ENCODE peak calls at places on chromosomes 16 and 17, in ten cellular contexts. O is CD4-positive, alpha-beta T cell; S is natural killer cell; C is fibroblast of lung; N is mesothelial cell of epicardium; W is transverse colon; F is PC-3; U is heart left ventricle; A is lung; T is BJ. V is an unnamed sample.

GRCh38 chr17:18056214-18056613 is 17.0 kb downstream of the GID4 start:
- DNase-seq in O (no peak), S (no peak), C (no peak), N (no peak), W (no peak), F (no peak), U (no peak), A (no peak), T (no peak), V (no peak)

GRCh38 chr17:82289822-82290541 is 16.5 kb upstream of the CSNK1D start:
- DNase-seq in O (no peak), S (no peak), C (no peak), N (no peak), W (no peak), F (no peak), U (no peak), A (no peak), T (no peak), V (no peak)

GRCh38 chr17:76147211-76148014 is 6.4 kb upstream of the FOXJ1 start:
- DNase-seq in O (no peak), S (no peak), C (peak), N (no peak), W (no peak), F (peak), U (no peak), A (no peak), T (no peak), V (no peak)

GRCh38 chr16:6856578-6856977 is 476.1 kb upstream of the RBFOX1 start:
- DNase-seq in O (no peak), S (no peak), C (no peak), N (no peak), W (no peak), F (no peak), U (no peak), A (no peak), T (no peak), V (no peak)

GRCh38 chr16:14456793-14457481 is 173.1 kb downstream of the PARN start:
- DNase-seq in O (no peak), S (no peak), C (no peak), N (no peak), W (no peak), F (no peak), U (no peak), A (no peak), T (no peak), V (no peak)

GRCh38 chr17:67477687-67478086 is 100.6 kb downstream of the PITPNC1 start:
- DNase-seq in O (peak), S (peak), C (peak), N (no peak), W (no peak), F (peak), U (no peak), A (no peak), T (peak), V (no peak)

GRCh38 chr17:7885357-7886226 is 3.0 kb upstream of the CHD3 start:
- DNase-seq in O (peak), S (peak), C (peak), N (no peak), W (peak), F (peak), U (peak), A (peak), T (no peak), V (peak)

GRCh38 chr17:44997733-44998520 is 29.8 kb upstream of the C1QL1 start:
- DNase-seq in O (no peak), S (no peak), C (peak), N (no peak), W (no peak), F (no peak), U (peak), A (no peak), T (no peak), V (no peak)

GRCh38 chr16:65624696-65625095 is 502.8 kb upstream of the CDH11 start:
- DNase-seq in O (no peak), S (no peak), C (peak), N (no peak), W (no peak), F (no peak), U (no peak), A (no peak), T (no peak), V (no peak)

GRCh38 chr17:4919511-4920047 is 12.5 kb upstream of the GP1BA start:
- DNase-seq in O (no peak), S (no peak), C (no peak), N (no peak), W (no peak), F (no peak), U (no peak), A (no peak), T (no peak), V (no peak)

GRCh38 chr17:44219126-44219635 is 294 bp downstream of the UBTF start:
- DNase-seq in O (peak), S (peak), C (peak), N (peak), W (peak), F (peak), U (peak), A (peak), T (no peak), V (peak)

GRCh38 chr16:27439273-27440018 is 37.5 kb downstream of the IL21R start:
- DNase-seq in O (no peak), S (no peak), C (no peak), N (no peak), W (no peak), F (no peak), U (no peak), A (no peak), T (no peak), V (no peak)

DNA sequence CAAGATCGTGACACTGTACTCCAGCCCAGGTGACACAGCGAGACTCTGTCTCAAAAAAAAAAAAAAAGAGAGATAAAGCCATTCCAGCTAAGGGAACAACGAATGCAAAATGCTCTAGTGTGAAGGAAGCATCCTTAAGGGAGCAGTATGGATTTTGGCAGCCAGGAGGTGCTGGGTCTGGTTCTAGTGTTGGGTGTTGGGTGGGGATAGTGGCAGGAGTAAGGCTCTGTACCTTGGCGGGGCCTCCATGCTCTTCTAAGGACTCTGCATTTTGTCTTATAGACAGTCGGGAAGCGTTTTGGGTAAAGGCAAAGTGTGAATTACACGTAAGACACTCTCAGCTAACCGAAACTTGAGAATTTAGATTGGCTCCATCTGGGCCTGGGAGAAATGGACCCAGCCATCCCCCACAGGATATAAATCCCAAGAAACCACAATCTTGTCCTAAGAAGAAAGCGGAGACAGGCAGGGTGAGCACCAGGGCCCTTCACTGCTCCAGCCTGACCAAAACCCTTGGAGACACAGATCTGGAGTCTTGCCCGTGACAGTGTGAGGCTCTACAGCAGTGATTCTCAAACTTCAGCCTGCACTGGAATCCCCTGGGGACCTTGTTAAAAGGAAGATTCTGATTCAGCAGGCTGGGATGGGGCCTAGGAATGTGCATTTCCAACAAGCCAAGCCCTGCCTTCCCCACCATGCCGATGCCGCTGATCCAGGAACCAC is 33.1 kb upstream of the PHB1 start:
- DNase-seq in O (no peak), S (no peak), C (no peak), N (no peak), W (no peak), F (no peak), U (peak), A (no peak), T (no peak), V (no peak)
- TF ChIP-seq CTCF in O (no peak), S (no peak), C (peak), N (no peak), W (no peak), F (no peak), U (no peak), A (no peak), T (no peak), V (no peak)

GRCh38 chr17:21289175-21289901 is 4.8 kb downstream of the MAP2K3 start:
- DNase-seq in O (no peak), S (no peak), C (no peak), N (no peak), W (no peak), F (no peak), U (no peak), A (no peak), T (no peak), V (no peak)

GRCh38 chr17:21288581-21289017 is 4.1 kb downstream of the MAP2K3 start:
- DNase-seq in O (no peak), S (peak), C (no peak), N (no peak), W (no peak), F (peak), U (peak), A (no peak), T (no peak), V (no peak)

GRCh38 chr17:21286066-21286770 is 1.7 kb downstream of the MAP2K3 start:
- DNase-seq in O (no peak), S (peak), C (peak), N (no peak), W (peak), F (peak), U (peak), A (peak), T (peak), V (no peak)

GRCh38 chr17:21286771-21287702 is 2.5 kb downstream of the MAP2K3 start:
- DNase-seq in O (no peak), S (no peak), C (no peak), N (no peak), W (peak), F (peak), U (no peak), A (peak), T (no peak), V (no peak)

GRCh38 chr17:21287703-21288449 is 3.4 kb downstream of the MAP2K3 start:
- DNase-seq in O (peak), S (peak), C (peak), N (no peak), W (peak), F (peak), U (peak), A (peak), T (peak), V (no peak)
- TF ChIP-seq CTCF in O (no peak), S (no peak), C (no peak), N (no peak), W (no peak), F (no peak), U (no peak), A (no peak), T (no peak), V (no peak)

GRCh38 chr16:11283820-11284248 is 2.7 kb upstream of the PRM1 start:
- DNase-seq in O (no peak), S (no peak), C (no peak), N (no peak), W (no peak), F (no peak), U (no peak), A (no peak), T (no peak), V (no peak)
- TF ChIP-seq CTCF in O (no peak), S (no peak), C (peak), N (no peak), W (no peak), F (no peak), U (no peak), A (no peak), T (peak), V (no peak)

GRCh38 chr17:1898872-1899271 is 69.1 kb downstream of the RPA1 start:
- DNase-seq in O (no peak), S (no peak), C (no peak), N (no peak), W (no peak), F (no peak), U (no peak), A (no peak), T (no peak), V (no peak)

GRCh38 chr17:1890758-1891450 is 61.1 kb downstream of the RPA1 start:
- DNase-seq in O (peak), S (peak), C (no peak), N (no peak), W (no peak), F (no peak), U (no peak), A (no peak), T (no peak), V (no peak)

GRCh38 chr17:1898332-1898731 is 68.5 kb downstream of the RPA1 start:
- DNase-seq in O (no peak), S (no peak), C (no peak), N (no peak), W (no peak), F (no peak), U (no peak), A (no peak), T (no peak), V (no peak)

GRCh38 chr17:1896243-1897163 is 66.7 kb downstream of the RPA1 start:
- DNase-seq in O (no peak), S (no peak), C (no peak), N (no peak), W (no peak), F (no peak), U (no peak), A (no peak), T (no peak), V (no peak)

GRCh38 chr17:1894753-1895339 is 65.0 kb downstream of the RPA1 start:
- DNase-seq in O (no peak), S (no peak), C (no peak), N (no peak), W (no peak), F (peak), U (no peak), A (peak), T (no peak), V (no peak)
- TF ChIP-seq CTCF in O (no peak), S (no peak), C (no peak), N (no peak), W (no peak), F (no peak), U (no peak), A (no peak), T (no peak), V (no peak)

V was measured in progenitor cell of endocrine pancreas.